ENCODE peak calls at places on chromosomes 7 and 10, in six cellular contexts. K is activated CD8-positive, alpha-beta T cell treated with anti-CD3 and anti-CD28 coated beads for 36 hours; A is astrocyte of the cerebellum; Y is M059J; B is GM03348; I is CD4-positive, CD25-positive, alpha-beta regulatory T cell. T is an unnamed sample.

GRCh38 chr10:121681171-121681752 is 83.0 kb upstream of the FGFR2 start:
- DNase-seq in B (no peak), K (no peak), I (no peak), A (no peak), Y (no peak), T (no peak)

GRCh38 chr10:13711281-13711680 is 124.5 kb downstream of the PRPF18 start:
- DNase-seq in K (no peak), Y (no peak), A (no peak), B (no peak), I (no peak), T (no peak)

GRCh38 chr10:29389493-29389892 is 100.6 kb downstream of the LYZL1 start:
- DNase-seq in Y (no peak), K (no peak), I (no peak), A (no peak), B (no peak), T (no peak)

GRCh38 chr10:29535778-29536459 is 98.9 kb downstream of the SVIL start:
- DNase-seq in Y (no peak), I (no peak), A (no peak), B (no peak), K (no peak), T (no peak)

GRCh38 chr10:131859341-131860020 is 41.3 kb upstream of the PPP2R2D start:
- DNase-seq in K (no peak), B (no peak), A (no peak), I (no peak), Y (no peak), T (no peak)

GRCh38 chr7:96827701-96828100 is 118.1 kb upstream of the SEM1 start:
- DNase-seq in B (no peak), K (no peak), Y (no peak), A (no peak), I (no peak), T (no peak)

GRCh38 chr7:92763636-92764423 is 72.5 kb downstream of the CDK6 start:
- DNase-seq in Y (peak; percentile 97), I (no peak), B (peak; percentile 25), A (no peak), K (no peak), T (no peak)

GRCh38 chr10:70528726-70529362 is 50.3 kb downstream of the PALD1 start:
- DNase-seq in I (no peak), Y (peak; percentile 58), K (peak; percentile 16), B (peak; percentile 60), A (no peak), T (no peak)

GRCh38 chr10:22250897-22251605 is 33.2 kb upstream of the EBLN1 start:
- DNase-seq in Y (no peak), K (no peak), I (no peak), B (no peak), A (no peak), T (peak; percentile 45)

GRCh38 chr7:25852249-25852994 is 299.6 kb upstream of the NFE2L3 start:
- DNase-seq in Y (peak; percentile 41), K (peak; percentile 38), I (no peak), A (no peak), B (peak; percentile 35), T (no peak)

GRCh38 chr7:158164101-158165095 is 423.2 kb downstream of the PTPRN2 start:
- DNase-seq in B (no peak), Y (no peak), K (no peak), I (no peak), A (no peak), T (no peak)

GRCh38 chr7:11833431-11833830 is 1.4 kb upstream of the THSD7A start:
- DNase-seq in K (no peak), I (no peak), B (no peak), Y (peak; percentile 50), A (no peak), T (no peak)

GRCh38 chr10:29751686-29752085 is 116.9 kb upstream of the SVIL start:
- DNase-seq in Y (no peak), I (no peak), B (no peak), K (no peak), A (no peak), T (no peak)

GRCh38 chr10:110006358-110007170 is 1.2 kb upstream of the ADD3 start:
- DNase-seq in A (no peak), I (no peak), Y (no peak), B (peak; percentile 81), K (peak; percentile 59), T (no peak)

GRCh38 chr10:78007172-78007571 is 22.1 kb downstream of the POLR3A start:
- DNase-seq in Y (no peak), A (no peak), K (no peak), I (no peak), B (no peak), T (no peak)

GRCh38 chr7:29005829-29006228 is 47.7 kb upstream of the TRIL start:
- DNase-seq in B (no peak), K (no peak), Y (peak; percentile 57), A (no peak), I (no peak), T (no peak)

GRCh38 chr10:69413221-69413865 is 3.4 kb downstream of the TACR2 start:
- DNase-seq in B (peak; percentile 86), K (peak; percentile 67), A (peak; percentile 38), I (no peak), Y (peak; percentile 57), T (peak; percentile 65)

GRCh38 chr7:129479831-129480230 is 22.5 kb upstream of the SMKR1 start:
- DNase-seq in K (no peak), B (no peak), A (no peak), Y (no peak), I (no peak), T (no peak)

GRCh38 chr7:140009735-140010134 is 53.0 kb downstream of the PARP12 start:
- DNase-seq in K (no peak), B (no peak), A (no peak), I (no peak), Y (no peak), T (no peak)

GRCh38 chr10:77799352-77799751 is 127.2 kb downstream of the DLG5 start:
- DNase-seq in Y (peak; percentile 60), B (no peak), I (no peak), A (no peak), K (peak; percentile 32), T (no peak)

GRCh38 chr7:96720843-96721242 is 11.2 kb upstream of the SEM1 start:
- DNase-seq in I (no peak), Y (peak; percentile 39), K (no peak), A (no peak), B (no peak), T (no peak)

GRCh38 chr10:132418520-132419416 is 21.8 kb downstream of the PWWP2B start:
- DNase-seq in Y (no peak), K (no peak), A (no peak), B (no peak), I (no peak), T (peak; percentile 74)

GRCh38 chr10:25696013-25696708 is 237.9 kb upstream of the MYO3A start:
- DNase-seq in I (no peak), B (no peak), Y (no peak), A (no peak), K (no peak), T (no peak)

GRCh38 chr10:13528138-13528874 is 508 bp downstream of the BEND7 start:
- DNase-seq in B (peak; percentile 55), Y (no peak), K (no peak), A (no peak), I (no peak), T (peak; percentile 77)

GRCh38 chr7:137981175-137981574 is 20.7 kb downstream of the CREB3L2 start:
- DNase-seq in B (no peak), Y (peak; percentile 77), I (no peak), K (no peak), A (no peak), T (no peak)

T was measured in B cell.